ENCODE peak calls at places on chromosomes 7 and 10, in ten cellular contexts. E is tibial nerve; Q is stomach; B is stimulated activated CD8-positive, alpha-beta memory T cell treated with anti-CD3 and anti-CD28 coated beads, Interleukin-7, amount 100 ng/mL, for 1 hour; N is K562; T is HL-60; W is NCI-H1417; H is activated CD4-positive, alpha-beta T cell treated with anti-CD3 and anti-CD28 coated beads for 48 hours; M is activated T-cell treated with anti-CD3 and anti-CD28 coated beads for 1 hour; C is COR-L47. V is an unnamed sample.

GRCh38 chr10:97000487-97001182 is 168.5 kb downstream of the LCOR start:
- DNase-seq in W (no peak), T (no peak), N (no peak), Q (no peak), B (no peak), H (no peak), M (no peak), C (no peak), E (no peak), V (no peak)

GRCh38 chr7:602341-603141 is 82.9 kb upstream of the PDGFA start:
- DNase-seq in H (peak; percentile 80), Q (no peak), T (no peak), N (peak; percentile 79), E (no peak), W (no peak), C (no peak), B (no peak), M (no peak), V (no peak)

GRCh38 chr10:107971973-107972372 is 807.5 kb upstream of the SORCS1 start:
- DNase-seq in T (no peak), N (no peak), M (no peak), W (no peak), H (no peak), E (no peak), Q (no peak), C (no peak), B (no peak), V (no peak)

GRCh38 chr10:80390740-80391139 is 17.6 kb upstream of the PRXL2A start:
- DNase-seq in H (no peak), E (no peak), M (no peak), C (no peak), N (no peak), W (no peak), B (no peak), T (no peak), Q (no peak), V (no peak)

GRCh38 chr7:128055668-128056067 is 24.4 kb upstream of the LRRC4 start:
- DNase-seq in T (no peak), Q (no peak), M (no peak), C (no peak), E (no peak), N (no peak), H (no peak), W (no peak), B (no peak), V (no peak)

GRCh38 chr7:121505021-121505420 is 108.9 kb upstream of the FAM3C start:
- DNase-seq in W (no peak), T (no peak), M (no peak), Q (no peak), B (no peak), C (no peak), H (no peak), N (peak; percentile 34), E (no peak), V (no peak)

GRCh38 chr7:13848576-13849527 is 140.6 kb downstream of the ETV1 start:
- DNase-seq in W (no peak), T (no peak), Q (no peak), C (no peak), H (no peak), B (no peak), E (no peak), M (no peak), N (peak; percentile 20), V (no peak)

GRCh38 chr10:114499630-114500190 is 95.4 kb upstream of the AFAP1L2 start:
- DNase-seq in Q (peak; percentile 74), T (peak; percentile 72), W (no peak), C (no peak), M (no peak), H (peak; percentile 89), B (no peak), N (no peak), E (no peak), V (no peak)

GRCh38 chr10:114801411-114801813 is 20.2 kb upstream of the FHIP2A start:
- DNase-seq in H (peak; percentile 10), B (no peak), M (no peak), C (no peak), Q (no peak), W (no peak), N (no peak), T (no peak), E (no peak), V (no peak)

GRCh38 chr10:95263864-95264226 is 27.0 kb downstream of the PDLIM1 start:
- DNase-seq in Q (no peak), C (no peak), N (no peak), W (no peak), T (no peak), M (no peak), E (no peak), B (no peak), H (no peak), V (no peak)

GRCh38 chr10:79171504-79171903 is 102.7 kb downstream of the ZMIZ1 start:
- DNase-seq in W (no peak), C (no peak), M (no peak), E (no peak), T (no peak), B (no peak), H (no peak), Q (no peak), N (no peak), V (no peak)

GRCh38 chr7:85733163-85733915 is 546.5 kb upstream of the SEMA3D start:
- DNase-seq in B (no peak), E (no peak), W (no peak), T (no peak), C (no peak), H (no peak), N (no peak), Q (no peak), M (no peak), V (no peak)

GRCh38 chr7:81676813-81677212 is 93.0 kb downstream of the HGF start:
- DNase-seq in E (no peak), H (no peak), N (no peak), W (no peak), Q (no peak), C (no peak), M (no peak), B (no peak), T (no peak), V (no peak)

GRCh38 chr10:101262147-101262546 is 32.9 kb upstream of the LBX1 start:
- DNase-seq in W (no peak), H (no peak), C (no peak), N (no peak), Q (no peak), M (no peak), B (no peak), T (no peak), E (no peak), V (no peak)

GRCh38 chr7:102447311-102447710 is 13.9 kb downstream of the ORAI2 start:
- DNase-seq in M (no peak), T (no peak), E (no peak), C (no peak), W (no peak), N (no peak), Q (no peak), H (no peak), B (no peak), V (no peak)

GRCh38 chr10:68463365-68464093 is 8.2 kb downstream of the DNA2 start:
- DNase-seq in M (no peak), H (no peak), C (no peak), B (no peak), N (no peak), E (no peak), T (no peak), W (no peak), Q (no peak), V (no peak)

GRCh38 chr7:30559566-30559965 is 35.1 kb upstream of the GARS1 start:
- DNase-seq in B (no peak), W (no peak), M (no peak), C (no peak), E (no peak), H (no peak), N (no peak), T (no peak), Q (no peak), V (no peak)

GRCh38 chr7:67598469-67598868 is 601.8 kb downstream of the TYW1 start:
- DNase-seq in N (no peak), Q (no peak), C (no peak), M (no peak), H (no peak), W (no peak), B (no peak), T (no peak), E (no peak), V (no peak)

GRCh38 chr7:39969431-39969830 is 19.4 kb downstream of the CDK13 start:
- DNase-seq in C (no peak), T (no peak), H (no peak), W (no peak), N (no peak), E (no peak), M (no peak), Q (no peak), B (no peak), V (no peak)

GRCh38 chr7:121795736-121796135 is 77.2 kb upstream of the PTPRZ1 start:
- DNase-seq in T (no peak), Q (no peak), B (no peak), N (no peak), H (no peak), W (no peak), C (no peak), M (no peak), E (no peak), V (no peak)

GRCh38 chr7:16594061-16594460 is 51.5 kb downstream of the ANKMY2 start:
- DNase-seq in N (no peak), M (no peak), H (no peak), E (no peak), W (no peak), B (no peak), C (no peak), T (no peak), Q (no peak), V (no peak)

GRCh38 chr10:124356706-124357582 is 61.8 kb downstream of the OAT start:
- DNase-seq in Q (no peak), T (no peak), B (no peak), C (no peak), N (no peak), W (no peak), H (no peak), E (no peak), M (no peak), V (no peak)

GRCh38 chr10:49769692-49770091 is 7.6 kb upstream of the OGDHL start:
- DNase-seq in Q (no peak), W (no peak), C (no peak), M (no peak), N (no peak), T (no peak), E (no peak), B (no peak), H (no peak), V (no peak)

GRCh38 chr7:88635149-88635548 is 124.4 kb upstream of the ZNF804B start:
- DNase-seq in E (no peak), M (no peak), W (no peak), C (no peak), H (no peak), T (no peak), Q (no peak), N (no peak), B (no peak), V (no peak)

GRCh38 chr7:139125637-139126036 is 16.1 kb upstream of the ZC3HAV1 start:
- DNase-seq in W (no peak), E (no peak), N (no peak), B (no peak), Q (no peak), H (no peak), C (no peak), T (no peak), M (no peak), V (no peak)

GRCh38 chr7:14236834-14237233 is 247.4 kb upstream of the ETV1 start:
- DNase-seq in H (no peak), N (no peak), M (no peak), B (no peak), W (no peak), E (no peak), Q (no peak), T (no peak), C (no peak), V (no peak)

GRCh38 chr10:131964298-131964697 is 17.4 kb downstream of the BNIP3 start:
- DNase-seq in H (no peak), B (no peak), Q (no peak), C (no peak), W (no peak), N (no peak), T (no peak), M (no peak), E (no peak), V (no peak)

GRCh38 chr7:4621401-4621800 is 60.7 kb upstream of the FOXK1 start:
- DNase-seq in E (no peak), Q (no peak), N (no peak), H (no peak), T (no peak), W (no peak), C (no peak), B (no peak), M (no peak), V (no peak)